ENCODE peak calls at places on chromosomes 1 and 21, in five cellular contexts. F is CD4-positive, CD25-positive, alpha-beta regulatory T cell; B is astrocyte; X is IMR-90; L is A549. O is an unnamed sample.
A peak's percentile ranks its signal among the peaks of the same experiment; 100 is the strongest.

GRCh38 chr1:174743654-174744561 is 255.8 kb upstream of the CACYBP start:
- DNase-seq in F (peak; percentile 49), B (peak; percentile 16), X (peak; percentile 63), L (peak; percentile 16), O (no peak)

GRCh38 chr21:28337319-28337718 is 655.4 kb downstream of the LTN1 start:
- DNase-seq in F (no peak), B (peak; percentile 24), X (peak; percentile 78), L (no peak), O (no peak)

GRCh38 chr1:109569323-109569722 is 20.9 kb downstream of the GNAI3 start:
- DNase-seq in F (no peak), B (no peak), X (no peak), L (no peak), O (no peak)

GRCh38 chr1:210448293-210448892 is 119.7 kb downstream of the HHAT start:
- DNase-seq in F (peak; percentile 10), B (peak; percentile 27), X (peak; percentile 69), L (peak; percentile 36), O (no peak)

GRCh38 chr1:223748405-223748772 is 36.0 kb downstream of the CAPN2 start:
- DNase-seq in F (no peak), B (peak; percentile 47), X (peak; percentile 86), L (no peak), O (no peak)

GRCh38 chr21:26374817-26375216 is 198.3 kb downstream of the CYYR1 start:
- DNase-seq in F (no peak), B (no peak), X (no peak), L (no peak), O (no peak)

GRCh38 chr1:156510709-156511108 is 10.1 kb upstream of the MEF2D start:
- DNase-seq in F (no peak), B (peak; percentile 84), X (peak; percentile 85), L (no peak), O (no peak)

GRCh38 chr1:66295821-66296220 is 238.1 kb upstream of the SGIP1 start:
- DNase-seq in F (no peak), B (no peak), X (no peak), L (no peak), O (no peak)

GRCh38 chr1:188489336-188490112 is 1660.8 kb downstream of the PLA2G4A start:
- DNase-seq in F (no peak), B (peak; percentile 29), X (peak; percentile 55), L (peak; percentile 3), O (no peak)

GRCh38 chr1:206912445-206913095 is 9.2 kb downstream of the FCMR start:
- DNase-seq in F (peak; percentile 69), B (peak; percentile 37), X (peak; percentile 75), L (peak; percentile 87), O (no peak)

GRCh38 chr1:151805066-151805820 is at the start of gene LINGO4:
- DNase-seq in F (no peak), B (no peak), X (no peak), L (no peak), O (no peak)

GRCh38 chr1:231828182-231828920 is 201.8 kb downstream of the DISC1 start:
- DNase-seq in F (no peak), B (peak; percentile 96), X (peak; percentile 95), L (peak; percentile 81), O (no peak)

GRCh38 chr1:156704930-156705320 is 458 bp downstream of the CRABP2 start:
- DNase-seq in F (no peak), B (peak; percentile 56), X (peak; percentile 75), L (peak; percentile 53), O (peak; percentile 88)

DNA sequence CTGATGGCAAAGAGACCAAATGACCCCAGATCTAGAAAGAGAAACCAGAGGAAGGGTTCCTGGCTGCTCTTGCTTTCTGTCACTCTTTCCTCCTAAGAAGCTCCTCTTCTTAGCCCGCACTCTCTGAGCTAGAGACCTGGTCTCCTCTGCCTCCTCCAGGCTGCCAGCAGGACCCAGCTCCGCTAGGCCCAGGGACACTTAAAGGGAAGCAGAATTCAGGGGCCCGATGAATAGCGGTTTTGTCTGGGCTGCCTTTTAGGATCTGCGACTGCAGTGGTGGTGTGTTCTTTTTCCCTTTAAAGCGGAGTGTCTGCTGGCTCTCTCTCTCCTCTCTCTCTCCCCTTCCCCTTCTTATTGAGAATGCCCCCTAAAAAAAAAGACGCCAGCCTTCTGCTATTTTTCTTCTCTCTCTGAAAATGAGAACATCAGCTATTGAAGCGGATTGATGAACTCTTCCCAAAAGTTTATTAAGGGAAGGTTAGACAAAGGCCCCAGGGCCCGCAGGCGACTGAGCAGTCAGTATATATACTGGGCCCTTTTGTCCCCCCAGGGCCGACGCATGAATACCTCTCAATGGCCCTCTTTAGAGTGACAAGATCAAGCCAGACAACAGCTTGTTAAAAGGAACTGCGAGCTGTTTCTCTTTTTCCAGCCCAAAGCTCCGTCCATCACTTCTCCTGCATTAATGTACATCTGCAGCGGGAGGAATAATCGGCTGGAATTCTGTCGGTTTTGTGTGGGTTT is 27.0 kb downstream of the PAX7 start:
- DNase-seq in F (no peak), B (no peak), X (no peak), L (no peak), O (no peak)
- H3K4me1 ChIP-seq in F (peaks cover 8% of the 10 kb centered on the region), B (no peaks in the 10 kb centered on the region), X (no peaks in the 10 kb centered on the region), L (peaks cover 5% of the 10 kb centered on the region), O (no peaks in the 10 kb centered on the region)

GRCh38 chr1:2544093-2544874 is 11.9 kb upstream of the TNFRSF14 start:
- DNase-seq in F (no peak), B (peak; percentile 12), X (no peak), L (no peak), O (no peak)
- H3K4me1 ChIP-seq in F (peaks cover 45% of the 10 kb centered on the region), B (peaks cover 37% of the 10 kb centered on the region), X (peaks cover 10% of the 10 kb centered on the region), L (peaks cover 37% of the 10 kb centered on the region), O (peaks cover 5% of the 10 kb centered on the region)

GRCh38 chr1:110787328-110788071 is 85.4 kb upstream of the CD53 start:
- DNase-seq in F (peak; percentile 77), B (no peak), X (no peak), L (no peak), O (no peak)
- H3K4me1 ChIP-seq in F (peaks cover 61% of the 10 kb centered on the region), B (no peaks in the 10 kb centered on the region), X (no peaks in the 10 kb centered on the region), L (no peaks in the 10 kb centered on the region), O (no peaks in the 10 kb centered on the region)

GRCh38 chr1:198935371-198935921 is 296.6 kb downstream of the PTPRC start:
- DNase-seq in F (peak; percentile 24), B (peak; percentile 99), X (peak; percentile 98), L (peak; percentile 25), O (peak; percentile 95)
- H3K4me1 ChIP-seq in F (peaks cover 45% of the 10 kb centered on the region), B (peaks cover 10% of the 10 kb centered on the region), X (no peaks in the 10 kb centered on the region), L (peaks cover 4% of the 10 kb centered on the region), O (peaks cover 46% of the 10 kb centered on the region)

DNA sequence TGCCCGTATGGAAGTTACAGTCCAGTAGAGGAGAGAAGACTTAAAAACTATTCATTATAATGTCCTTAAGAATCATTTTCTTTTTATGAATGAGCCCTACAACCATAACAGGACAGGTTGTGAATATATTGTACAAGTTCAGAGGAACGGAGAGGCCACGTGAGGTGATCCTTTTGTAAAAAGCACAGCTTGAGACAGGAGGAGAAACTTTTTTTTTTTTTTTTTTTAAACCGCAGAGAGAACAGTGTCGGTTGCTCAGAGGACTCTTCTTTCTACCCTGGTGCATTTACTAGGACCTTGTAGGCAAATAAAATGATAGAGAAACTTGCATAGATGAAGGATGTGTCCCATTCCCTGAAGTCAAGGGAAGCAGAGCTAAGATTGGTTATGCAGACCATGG is 32.1 kb downstream of the DYRK1A start:
- DNase-seq in F (peak; percentile 44), B (no peak), X (no peak), L (no peak), O (no peak)
- H3K4me1 ChIP-seq in F (peaks cover 56% of the 10 kb centered on the region), B (no peaks in the 10 kb centered on the region), X (peaks cover 1% of the 10 kb centered on the region), L (no peaks in the 10 kb centered on the region), O (no peaks in the 10 kb centered on the region)

DNA sequence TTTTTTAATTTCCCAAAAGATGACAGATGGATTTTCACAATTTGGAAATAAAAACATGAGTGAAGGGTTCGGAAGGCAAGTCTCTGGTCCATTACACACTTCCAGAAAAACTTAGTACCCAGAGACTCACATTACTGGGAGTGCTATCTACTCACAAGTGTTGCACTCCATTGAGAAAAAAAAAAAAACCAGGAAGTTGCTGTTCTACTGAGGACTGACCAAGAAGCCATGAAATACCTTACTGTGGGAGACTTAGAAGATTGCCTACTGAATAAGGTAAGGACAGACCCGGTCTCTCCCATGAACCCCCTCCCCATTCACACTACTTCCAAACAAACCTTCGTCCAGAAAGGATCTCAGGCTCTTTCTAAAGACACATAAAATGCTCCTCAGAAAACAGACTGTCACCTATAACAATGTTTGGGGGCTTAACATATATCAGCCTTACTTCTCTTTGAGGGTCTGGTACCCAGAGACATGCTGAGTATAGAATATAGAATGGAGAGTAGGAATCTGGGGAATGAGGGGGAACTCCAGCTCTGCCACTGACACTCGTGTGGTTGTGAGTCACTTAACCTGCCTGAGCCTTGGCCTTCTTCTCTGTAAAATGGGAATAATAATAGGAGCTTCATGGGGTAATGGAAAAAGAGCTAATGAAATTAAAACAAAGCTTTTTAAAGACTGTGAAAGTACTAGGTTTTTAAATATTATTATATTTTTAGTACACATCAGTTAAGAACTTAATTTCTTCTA is 1.4 kb downstream of the MAB21L3 start:
- DNase-seq in F (no peak), B (no peak), X (no peak), L (no peak), O (no peak)
- H3K4me1 ChIP-seq in F (no peaks in the 10 kb centered on the region), B (peaks cover 6% of the 10 kb centered on the region), X (peaks cover 12% of the 10 kb centered on the region), L (peaks cover 28% of the 10 kb centered on the region), O (peaks cover 44% of the 10 kb centered on the region)

GRCh38 chr21:45800339-45801080 is 157.0 kb downstream of the PCBP3 start:
- DNase-seq in F (no peak), B (no peak), X (no peak), L (no peak), O (no peak)
- H3K4me1 ChIP-seq in F (no peaks in the 10 kb centered on the region), B (no peaks in the 10 kb centered on the region), X (no peaks in the 10 kb centered on the region), L (no peaks in the 10 kb centered on the region), O (no peaks in the 10 kb centered on the region)

DNA sequence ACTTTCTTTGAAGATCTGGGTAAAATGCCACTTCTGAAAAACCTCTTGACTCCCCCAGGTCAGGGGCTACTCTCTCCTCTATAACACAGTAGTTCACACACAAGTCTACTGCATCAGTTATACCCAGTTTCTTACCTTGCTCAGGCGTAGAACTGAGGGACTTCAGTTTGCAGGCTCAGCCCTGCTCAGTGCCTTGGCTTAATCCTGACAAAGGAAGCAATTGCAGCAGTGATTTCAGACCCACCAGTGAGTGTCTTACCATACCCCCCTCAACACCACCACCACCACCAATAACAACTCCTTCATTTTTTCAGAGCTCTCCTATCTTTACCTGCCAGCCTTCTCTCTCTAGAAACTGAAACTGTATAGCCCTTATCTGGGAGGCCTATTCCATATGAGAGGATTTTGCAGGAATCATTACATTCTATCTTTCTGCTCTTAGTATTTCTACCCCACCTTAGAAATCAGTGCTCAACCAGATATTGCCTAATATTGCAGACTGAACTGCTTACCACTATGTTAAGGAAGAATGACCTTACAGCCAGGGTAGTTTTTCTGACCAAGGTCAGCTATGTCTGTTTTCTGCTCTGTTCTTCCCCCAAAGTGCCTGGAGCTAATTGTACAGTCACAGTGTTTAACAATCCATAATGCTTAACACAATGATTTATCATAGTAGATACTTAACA is 105.4 kb upstream of the S1PR1 start:
- DNase-seq in F (no peak), B (no peak), X (no peak), L (no peak), O (no peak)
- H3K4me1 ChIP-seq in F (peaks cover 39% of the 10 kb centered on the region), B (peaks cover 8% of the 10 kb centered on the region), X (peaks cover 1% of the 10 kb centered on the region), L (no peaks in the 10 kb centered on the region), O (peaks cover 30% of the 10 kb centered on the region)

GRCh38 chr21:44445413-44445812 is 9.9 kb upstream of the LRRC3 start:
- DNase-seq in F (no peak), B (no peak), X (no peak), L (no peak), O (no peak)
- H3K4me1 ChIP-seq in F (no peaks in the 10 kb centered on the region), B (no peaks in the 10 kb centered on the region), X (no peaks in the 10 kb centered on the region), L (no peaks in the 10 kb centered on the region), O (no peaks in the 10 kb centered on the region)